ENCODE peak calls at places on chromosomes 13 and 19, in six cellular contexts. N, H, W, F, O and P are unnamed samples.
A peak's percentile ranks its signal among the peaks of the same experiment; 100 is the strongest.

GRCh38 chr13:45782327-45783045 is 69.1 kb downstream of the SIAH3 start:
- DNase-seq in N (no peak), H (no peak), W (peak; percentile 7), F (no peak), O (no peak), P (no peak)

GRCh38 chr19:42601811-42602443 is 7.2 kb upstream of the CEACAM8 start:
- DNase-seq in N (no peak), H (no peak), W (peak; percentile 27), F (no peak), O (no peak), P (no peak)

GRCh38 chr19:19096641-19097627 is 33.1 kb downstream of the SLC25A42 start:
- DNase-seq in N (no peak), H (no peak), W (no peak), F (no peak), O (peak; percentile 65), P (peak; percentile 95)

GRCh38 chr13:73859841-73860240 is 274.4 kb downstream of the KLF12 start:
- DNase-seq in N (no peak), H (no peak), W (no peak), F (no peak), O (no peak), P (no peak)

GRCh38 chr13:47126432-47126831 is 229.6 kb upstream of the HTR2A start:
- DNase-seq in N (no peak), H (no peak), W (peak; percentile 12), F (no peak), O (no peak), P (no peak)

GRCh38 chr19:2824129-2824528 is 4.5 kb downstream of the ZNF554 start:
- DNase-seq in N (no peak), H (no peak), W (no peak), F (no peak), O (no peak), P (no peak)

GRCh38 chr19:40717880-40718773 is 1.2 kb downstream of the ITPKC start:
- DNase-seq in N (no peak), H (peak; percentile 63), W (no peak), F (no peak), O (peak; percentile 45), P (peak; percentile 62)

GRCh38 chr13:111115051-111115840 is at the start of gene ARHGEF7:
- DNase-seq in N (no peak), H (peak; percentile 51), W (no peak), F (no peak), O (no peak), P (no peak)

GRCh38 chr19:29795882-29796523 is 15.8 kb upstream of the CCNE1 start:
- DNase-seq in N (no peak), H (no peak), W (no peak), F (no peak), O (no peak), P (no peak)

GRCh38 chr19:30590596-30591229 is 218.5 kb downstream of the ZNF536 start:
- DNase-seq in N (no peak), H (no peak), W (no peak), F (no peak), O (no peak), P (no peak)

GRCh38 chr19:45505996-45506245 is 1.4 kb upstream of the VASP start:
- DNase-seq in N (no peak), H (no peak), W (no peak), F (no peak), O (no peak), P (no peak)

GRCh38 chr13:86282450-86282849 is 483.2 kb upstream of the SLITRK6 start:
- DNase-seq in N (no peak), H (no peak), W (no peak), F (no peak), O (no peak), P (no peak)

GRCh38 chr13:27170521-27171243 is 929 bp downstream of the USP12 start:
- DNase-seq in N (peak; percentile 42), H (peak; percentile 71), W (peak; percentile 69), F (peak; percentile 76), O (peak; percentile 49), P (peak; percentile 69)

GRCh38 chr19:1168877-1169791 is 4.9 kb downstream of the SBNO2 start:
- DNase-seq in N (no peak), H (peak; percentile 81), W (no peak), F (peak; percentile 80), O (no peak), P (peak; percentile 89)

GRCh38 chr13:19634129-19634740 is 776 bp downstream of the MPHOSPH8 start:
- DNase-seq in N (peak; percentile 39), H (no peak), W (peak; percentile 57), F (peak; percentile 74), O (peak; percentile 28), P (no peak)

GRCh38 chr13:112683581-112683980 is 6.3 kb upstream of the ATP11A start:
- DNase-seq in N (no peak), H (no peak), W (no peak), F (no peak), O (no peak), P (no peak)

GRCh38 chr13:97946951-97947588 is 6.4 kb upstream of the IPO5 start:
- DNase-seq in N (no peak), H (no peak), W (no peak), F (no peak), O (no peak), P (no peak)

GRCh38 chr13:110057052-110057451 is 249.9 kb downstream of the COL4A1 start:
- DNase-seq in N (no peak), H (no peak), W (no peak), F (no peak), O (no peak), P (no peak)

GRCh38 chr19:19552811-19553210 is 14.7 kb downstream of the CILP2 start:
- DNase-seq in N (no peak), H (no peak), W (peak; percentile 59), F (no peak), O (peak; percentile 42), P (no peak)

GRCh38 chr13:52961196-52961845 is 67.3 kb upstream of the OLFM4 start:
- DNase-seq in N (no peak), H (no peak), W (no peak), F (no peak), O (no peak), P (no peak)

GRCh38 chr13:112638919-112639318 is 50.9 kb upstream of the ATP11A start:
- DNase-seq in N (no peak), H (no peak), W (no peak), F (no peak), O (no peak), P (peak; percentile 4)

GRCh38 chr19:49983645-49984229 is 22.8 kb upstream of the SIGLEC11 start:
- DNase-seq in N (peak; percentile 61), H (peak; percentile 81), W (peak; percentile 79), F (no peak), O (peak; percentile 68), P (no peak)

GRCh38 chr19:3098515-3099346 is 4.6 kb downstream of the GNA11 start:
- DNase-seq in N (peak; percentile 51), H (no peak), W (peak; percentile 22), F (peak; percentile 83), O (peak; percentile 59), P (peak; percentile 78)

DNA sequence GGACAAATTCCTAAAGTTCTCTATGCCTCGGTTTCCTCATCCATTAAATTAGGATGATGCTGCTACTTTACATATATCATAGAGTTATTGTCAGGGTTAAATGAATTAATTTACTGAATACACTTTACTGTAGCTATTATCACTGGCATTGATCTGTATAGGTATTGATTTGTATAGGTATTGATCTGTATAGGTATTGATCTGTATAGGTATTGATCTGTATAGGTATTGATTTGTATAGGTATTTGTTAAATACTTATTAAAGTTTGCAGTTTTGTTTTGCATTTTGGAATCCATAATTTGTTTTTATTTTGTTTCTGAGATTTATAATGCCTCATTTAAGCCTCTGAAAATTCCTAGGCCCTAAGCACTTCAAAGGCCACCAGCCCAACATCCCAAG is 2.4 kb upstream of the PPP2R1A start:
- DNase-seq in N (no peak), H (no peak), W (no peak), F (no peak), O (no peak), P (no peak)
- TF ChIP-seq POLR2A in N (no peak), H (no peak), W (no peak), F (no peak), O (no peak), P (no peak)

GRCh38 chr19:46786236-46787039 is 2.0 kb downstream of the SLC1A5 start:
- DNase-seq in N (peak; percentile 90), H (peak; percentile 71), W (peak; percentile 100), F (peak; percentile 89), O (peak; percentile 79), P (peak; percentile 64)

GRCh38 chr19:46785054-46785979 is 3.1 kb downstream of the SLC1A5 start:
- DNase-seq in N (no peak), H (no peak), W (no peak), F (no peak), O (no peak), P (no peak)

GRCh38 chr19:46787040-46787330 is 1.4 kb downstream of the SLC1A5 start:
- DNase-seq in N (no peak), H (no peak), W (no peak), F (no peak), O (no peak), P (no peak)

GRCh38 chr19:46784262-46785053 is 3.9 kb downstream of the SLC1A5 start:
- DNase-seq in N (peak; percentile 93), H (peak; percentile 74), W (peak; percentile 100), F (peak; percentile 86), O (peak; percentile 89), P (peak; percentile 59)

DNA sequence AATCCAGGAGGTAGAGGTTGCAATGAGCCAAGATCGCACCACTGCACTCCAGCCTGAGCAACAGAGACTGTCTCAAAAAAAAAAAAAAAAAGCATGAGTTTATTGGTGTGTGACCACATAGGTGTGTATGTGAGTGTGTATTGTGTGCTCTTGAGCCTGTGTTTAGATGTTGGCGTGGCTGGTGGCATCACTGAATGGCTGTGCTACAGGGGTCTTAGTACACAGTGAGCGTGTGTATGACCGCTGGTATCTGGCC is 2.5 kb downstream of the SLC1A5 start:
- DNase-seq in N (no peak), H (no peak), W (no peak), F (no peak), O (no peak), P (no peak)
- H3K4me3 ChIP-seq in N (peak overlapping the region; percentile 84), H (peak overlapping the region; percentile 92), W (peak overlapping the region; percentile 78), F (peak overlapping the region; percentile 46), O (peak overlapping the region; percentile 85), P (peak overlapping the region; percentile 53)

GRCh38 chr19:17532557-17532956 is 21.1 kb downstream of the PGLS start:
- DNase-seq in N (no peak), H (no peak), W (no peak), F (no peak), O (no peak), P (no peak)

GRCh38 chr19:17532116-17532515 is 20.7 kb downstream of the PGLS start:
- DNase-seq in N (no peak), H (no peak), W (no peak), F (no peak), O (no peak), P (no peak)

GRCh38 chr19:17529239-17530158 is 18.1 kb downstream of the PGLS start:
- DNase-seq in N (no peak), H (no peak), W (peak; percentile 40), F (no peak), O (no peak), P (no peak)

GRCh38 chr19:17528610-17529009 is 17.2 kb downstream of the PGLS start:
- DNase-seq in N (no peak), H (no peak), W (no peak), F (no peak), O (no peak), P (no peak)

GRCh38 chr19:17530586-17530985 is 19.1 kb downstream of the PGLS start:
- DNase-seq in N (no peak), H (no peak), W (peak; percentile 87), F (no peak), O (no peak), P (no peak)
- TF ChIP-seq POLR2A in N (no peak), H (no peak), W (no peak), F (no peak), O (no peak), P (no peak)

GRCh38 chr13:114118763-114119123 is 13.7 kb downstream of the RASA3 start:
- DNase-seq in N (no peak), H (no peak), W (no peak), F (peak; percentile 62), O (no peak), P (peak; percentile 48)
- H3K4me3 ChIP-seq in N (no peak overlapping the region), H (no peak overlapping the region), W (no peak overlapping the region), F (no peak overlapping the region), O (no peak overlapping the region), P (no peak overlapping the region)